ENCODE peak calls at places on chromosomes 4 and X, in ten cellular contexts. One of them, this sample, is unnamed.

GRCh38 chr4:112210777-112211176 is 20.8 kb upstream of the AP1AR start:
- DNase-seq in AG09309: no peak
- DNase-seq in MCF 10A: no peak
- DNase-seq in myocyte: no peak
- DNase-seq in upper lobe of right lung: no peak
- DNase-seq in iPS-NIHi11: no peak
- DNase-seq in activated CD8-positive, alpha-beta T cell treated with anti-CD3 and anti-CD28 coated beads for 36 hours: no peak
- DNase-seq in stimulated activated CD4-positive, alpha-beta T cell treated with anti-CD3 and anti-CD28 coated beads, Interleukin-2, amount 100 ng/mL, for 24 hours: no peak
- DNase-seq in activated CD8-positive, alpha-beta memory T cell treated with anti-CD3 and anti-CD28 coated beads for 24 hours: no peak
- DNase-seq in NCI-H1417 treated with DMSO at 0.1 percent for 48 hours: no peak
- DNase-seq in this sample: no peak

GRCh38 chrX:108216862-108217571 is 125.4 kb downstream of the ATG4A start:
- DNase-seq in AG09309: no peak
- DNase-seq in MCF 10A: no peak
- DNase-seq in myocyte: no peak
- DNase-seq in upper lobe of right lung: no peak
- DNase-seq in iPS-NIHi11: no peak
- DNase-seq in activated CD8-positive, alpha-beta T cell treated with anti-CD3 and anti-CD28 coated beads for 36 hours: no peak
- DNase-seq in stimulated activated CD4-positive, alpha-beta T cell treated with anti-CD3 and anti-CD28 coated beads, Interleukin-2, amount 100 ng/mL, for 24 hours: no peak
- DNase-seq in activated CD8-positive, alpha-beta memory T cell treated with anti-CD3 and anti-CD28 coated beads for 24 hours: no peak
- DNase-seq in NCI-H1417 treated with DMSO at 0.1 percent for 48 hours: no peak
- DNase-seq in this sample: no peak

GRCh38 chrX:103170216-103170615 is 44.7 kb upstream of the BEX4 start:
- DNase-seq in AG09309: no peak
- DNase-seq in MCF 10A: no peak
- DNase-seq in myocyte: no peak
- DNase-seq in upper lobe of right lung: no peak
- DNase-seq in iPS-NIHi11: no peak
- DNase-seq in activated CD8-positive, alpha-beta T cell treated with anti-CD3 and anti-CD28 coated beads for 36 hours: no peak
- DNase-seq in stimulated activated CD4-positive, alpha-beta T cell treated with anti-CD3 and anti-CD28 coated beads, Interleukin-2, amount 100 ng/mL, for 24 hours: no peak
- DNase-seq in activated CD8-positive, alpha-beta memory T cell treated with anti-CD3 and anti-CD28 coated beads for 24 hours: no peak
- DNase-seq in NCI-H1417 treated with DMSO at 0.1 percent for 48 hours: no peak
- DNase-seq in this sample: no peak

GRCh38 chr4:109412805-109413204 is 20.8 kb upstream of the SEC24B start:
- DNase-seq in AG09309: no peak
- DNase-seq in MCF 10A: no peak
- DNase-seq in myocyte: peak; percentile 13
- DNase-seq in upper lobe of right lung: no peak
- DNase-seq in iPS-NIHi11: no peak
- DNase-seq in activated CD8-positive, alpha-beta T cell treated with anti-CD3 and anti-CD28 coated beads for 36 hours: no peak
- DNase-seq in stimulated activated CD4-positive, alpha-beta T cell treated with anti-CD3 and anti-CD28 coated beads, Interleukin-2, amount 100 ng/mL, for 24 hours: no peak
- DNase-seq in activated CD8-positive, alpha-beta memory T cell treated with anti-CD3 and anti-CD28 coated beads for 24 hours: no peak
- DNase-seq in NCI-H1417 treated with DMSO at 0.1 percent for 48 hours: no peak
- DNase-seq in this sample: no peak

GRCh38 chr4:6568689-6569332 is 6.2 kb upstream of the MAN2B2 start:
- DNase-seq in AG09309: no peak
- DNase-seq in MCF 10A: peak; percentile 58
- DNase-seq in myocyte: peak; percentile 46
- DNase-seq in upper lobe of right lung: no peak
- DNase-seq in iPS-NIHi11: no peak
- DNase-seq in activated CD8-positive, alpha-beta T cell treated with anti-CD3 and anti-CD28 coated beads for 36 hours: no peak
- DNase-seq in stimulated activated CD4-positive, alpha-beta T cell treated with anti-CD3 and anti-CD28 coated beads, Interleukin-2, amount 100 ng/mL, for 24 hours: no peak
- DNase-seq in activated CD8-positive, alpha-beta memory T cell treated with anti-CD3 and anti-CD28 coated beads for 24 hours: no peak
- DNase-seq in NCI-H1417 treated with DMSO at 0.1 percent for 48 hours: no peak
- DNase-seq in this sample: no peak

GRCh38 chr4:578451-579443 is 2.7 kb upstream of the TMEM271 start:
- DNase-seq in AG09309: no peak
- DNase-seq in MCF 10A: no peak
- DNase-seq in myocyte: no peak
- DNase-seq in upper lobe of right lung: no peak
- DNase-seq in iPS-NIHi11: no peak
- DNase-seq in activated CD8-positive, alpha-beta T cell treated with anti-CD3 and anti-CD28 coated beads for 36 hours: no peak
- DNase-seq in stimulated activated CD4-positive, alpha-beta T cell treated with anti-CD3 and anti-CD28 coated beads, Interleukin-2, amount 100 ng/mL, for 24 hours: no peak
- DNase-seq in activated CD8-positive, alpha-beta memory T cell treated with anti-CD3 and anti-CD28 coated beads for 24 hours: peak; percentile 54
- DNase-seq in NCI-H1417 treated with DMSO at 0.1 percent for 48 hours: no peak
- DNase-seq in this sample: no peak

GRCh38 chr4:30116401-30116800 is 603.8 kb upstream of the PCDH7 start:
- DNase-seq in AG09309: no peak
- DNase-seq in MCF 10A: no peak
- DNase-seq in myocyte: no peak
- DNase-seq in upper lobe of right lung: no peak
- DNase-seq in iPS-NIHi11: no peak
- DNase-seq in activated CD8-positive, alpha-beta T cell treated with anti-CD3 and anti-CD28 coated beads for 36 hours: no peak
- DNase-seq in stimulated activated CD4-positive, alpha-beta T cell treated with anti-CD3 and anti-CD28 coated beads, Interleukin-2, amount 100 ng/mL, for 24 hours: no peak
- DNase-seq in activated CD8-positive, alpha-beta memory T cell treated with anti-CD3 and anti-CD28 coated beads for 24 hours: no peak
- DNase-seq in NCI-H1417 treated with DMSO at 0.1 percent for 48 hours: no peak
- DNase-seq in this sample: no peak

GRCh38 chrX:53071064-53071463 is 11.1 kb upstream of the TSPYL2 start:
- DNase-seq in AG09309: no peak
- DNase-seq in MCF 10A: no peak
- DNase-seq in myocyte: no peak
- DNase-seq in upper lobe of right lung: no peak
- DNase-seq in iPS-NIHi11: no peak
- DNase-seq in activated CD8-positive, alpha-beta T cell treated with anti-CD3 and anti-CD28 coated beads for 36 hours: no peak
- DNase-seq in stimulated activated CD4-positive, alpha-beta T cell treated with anti-CD3 and anti-CD28 coated beads, Interleukin-2, amount 100 ng/mL, for 24 hours: no peak
- DNase-seq in activated CD8-positive, alpha-beta memory T cell treated with anti-CD3 and anti-CD28 coated beads for 24 hours: peak; percentile 26
- DNase-seq in NCI-H1417 treated with DMSO at 0.1 percent for 48 hours: no peak
- DNase-seq in this sample: no peak

GRCh38 chr4:183197140-183197539 is 98.1 kb downstream of the WWC2 start:
- DNase-seq in AG09309: no peak
- DNase-seq in MCF 10A: no peak
- DNase-seq in myocyte: no peak
- DNase-seq in upper lobe of right lung: no peak
- DNase-seq in iPS-NIHi11: no peak
- DNase-seq in activated CD8-positive, alpha-beta T cell treated with anti-CD3 and anti-CD28 coated beads for 36 hours: no peak
- DNase-seq in stimulated activated CD4-positive, alpha-beta T cell treated with anti-CD3 and anti-CD28 coated beads, Interleukin-2, amount 100 ng/mL, for 24 hours: no peak
- DNase-seq in activated CD8-positive, alpha-beta memory T cell treated with anti-CD3 and anti-CD28 coated beads for 24 hours: no peak
- DNase-seq in NCI-H1417 treated with DMSO at 0.1 percent for 48 hours: no peak
- DNase-seq in this sample: no peak

GRCh38 chr4:80184791-80185756 is 12.2 kb upstream of the PRDM8 start:
- DNase-seq in AG09309: no peak
- DNase-seq in MCF 10A: no peak
- DNase-seq in myocyte: peak; percentile 75
- DNase-seq in upper lobe of right lung: no peak
- DNase-seq in iPS-NIHi11: no peak
- DNase-seq in activated CD8-positive, alpha-beta T cell treated with anti-CD3 and anti-CD28 coated beads for 36 hours: no peak
- DNase-seq in stimulated activated CD4-positive, alpha-beta T cell treated with anti-CD3 and anti-CD28 coated beads, Interleukin-2, amount 100 ng/mL, for 24 hours: peak; percentile 23
- DNase-seq in activated CD8-positive, alpha-beta memory T cell treated with anti-CD3 and anti-CD28 coated beads for 24 hours: peak; percentile 65
- DNase-seq in NCI-H1417 treated with DMSO at 0.1 percent for 48 hours: no peak
- DNase-seq in this sample: no peak

GRCh38 chr4:25531272-25531671 is 124.4 kb upstream of the SLC34A2 start:
- DNase-seq in AG09309: no peak
- DNase-seq in MCF 10A: no peak
- DNase-seq in myocyte: no peak
- DNase-seq in upper lobe of right lung: no peak
- DNase-seq in iPS-NIHi11: peak; percentile 26
- DNase-seq in activated CD8-positive, alpha-beta T cell treated with anti-CD3 and anti-CD28 coated beads for 36 hours: no peak
- DNase-seq in stimulated activated CD4-positive, alpha-beta T cell treated with anti-CD3 and anti-CD28 coated beads, Interleukin-2, amount 100 ng/mL, for 24 hours: no peak
- DNase-seq in activated CD8-positive, alpha-beta memory T cell treated with anti-CD3 and anti-CD28 coated beads for 24 hours: no peak
- DNase-seq in NCI-H1417 treated with DMSO at 0.1 percent for 48 hours: no peak
- DNase-seq in this sample: no peak

GRCh38 chr4:78610546-78611214 is 59.1 kb downstream of the ANXA3 start:
- DNase-seq in AG09309: no peak
- DNase-seq in MCF 10A: no peak
- DNase-seq in myocyte: peak; percentile 43
- DNase-seq in upper lobe of right lung: no peak
- DNase-seq in iPS-NIHi11: no peak
- DNase-seq in activated CD8-positive, alpha-beta T cell treated with anti-CD3 and anti-CD28 coated beads for 36 hours: no peak
- DNase-seq in stimulated activated CD4-positive, alpha-beta T cell treated with anti-CD3 and anti-CD28 coated beads, Interleukin-2, amount 100 ng/mL, for 24 hours: no peak
- DNase-seq in activated CD8-positive, alpha-beta memory T cell treated with anti-CD3 and anti-CD28 coated beads for 24 hours: no peak
- DNase-seq in NCI-H1417 treated with DMSO at 0.1 percent for 48 hours: no peak
- DNase-seq in this sample: no peak

GRCh38 chr4:154660052-154660451 is 47.6 kb upstream of the FGG start:
- DNase-seq in AG09309: no peak
- DNase-seq in MCF 10A: no peak
- DNase-seq in myocyte: no peak
- DNase-seq in upper lobe of right lung: no peak
- DNase-seq in iPS-NIHi11: no peak
- DNase-seq in activated CD8-positive, alpha-beta T cell treated with anti-CD3 and anti-CD28 coated beads for 36 hours: no peak
- DNase-seq in stimulated activated CD4-positive, alpha-beta T cell treated with anti-CD3 and anti-CD28 coated beads, Interleukin-2, amount 100 ng/mL, for 24 hours: no peak
- DNase-seq in activated CD8-positive, alpha-beta memory T cell treated with anti-CD3 and anti-CD28 coated beads for 24 hours: no peak
- DNase-seq in NCI-H1417 treated with DMSO at 0.1 percent for 48 hours: no peak
- DNase-seq in this sample: no peak

GRCh38 chrX:121064579-121064978 is 17.2 kb downstream of the GLUD2 start:
- DNase-seq in AG09309: no peak
- DNase-seq in MCF 10A: no peak
- DNase-seq in myocyte: no peak
- DNase-seq in upper lobe of right lung: no peak
- DNase-seq in iPS-NIHi11: no peak
- DNase-seq in activated CD8-positive, alpha-beta T cell treated with anti-CD3 and anti-CD28 coated beads for 36 hours: no peak
- DNase-seq in stimulated activated CD4-positive, alpha-beta T cell treated with anti-CD3 and anti-CD28 coated beads, Interleukin-2, amount 100 ng/mL, for 24 hours: no peak
- DNase-seq in activated CD8-positive, alpha-beta memory T cell treated with anti-CD3 and anti-CD28 coated beads for 24 hours: no peak
- DNase-seq in NCI-H1417 treated with DMSO at 0.1 percent for 48 hours: no peak
- DNase-seq in this sample: no peak

GRCh38 chr4:169013396-169013795 is 3.3 kb upstream of the CBR4 start:
- DNase-seq in AG09309: no peak
- DNase-seq in MCF 10A: no peak
- DNase-seq in myocyte: no peak
- DNase-seq in upper lobe of right lung: no peak
- DNase-seq in iPS-NIHi11: no peak
- DNase-seq in activated CD8-positive, alpha-beta T cell treated with anti-CD3 and anti-CD28 coated beads for 36 hours: no peak
- DNase-seq in stimulated activated CD4-positive, alpha-beta T cell treated with anti-CD3 and anti-CD28 coated beads, Interleukin-2, amount 100 ng/mL, for 24 hours: no peak
- DNase-seq in activated CD8-positive, alpha-beta memory T cell treated with anti-CD3 and anti-CD28 coated beads for 24 hours: no peak
- DNase-seq in NCI-H1417 treated with DMSO at 0.1 percent for 48 hours: no peak
- DNase-seq in this sample: no peak

GRCh38 chr4:140932646-140933045 is 176.5 kb upstream of the TBC1D9 start:
- DNase-seq in AG09309: no peak
- DNase-seq in MCF 10A: no peak
- DNase-seq in myocyte: no peak
- DNase-seq in upper lobe of right lung: no peak
- DNase-seq in iPS-NIHi11: no peak
- DNase-seq in activated CD8-positive, alpha-beta T cell treated with anti-CD3 and anti-CD28 coated beads for 36 hours: no peak
- DNase-seq in stimulated activated CD4-positive, alpha-beta T cell treated with anti-CD3 and anti-CD28 coated beads, Interleukin-2, amount 100 ng/mL, for 24 hours: no peak
- DNase-seq in activated CD8-positive, alpha-beta memory T cell treated with anti-CD3 and anti-CD28 coated beads for 24 hours: no peak
- DNase-seq in NCI-H1417 treated with DMSO at 0.1 percent for 48 hours: no peak
- DNase-seq in this sample: no peak

GRCh38 chr4:105092768-105093167 is 53.9 kb upstream of the TET2 start:
- DNase-seq in AG09309: no peak
- DNase-seq in MCF 10A: no peak
- DNase-seq in myocyte: no peak
- DNase-seq in upper lobe of right lung: no peak
- DNase-seq in iPS-NIHi11: no peak
- DNase-seq in activated CD8-positive, alpha-beta T cell treated with anti-CD3 and anti-CD28 coated beads for 36 hours: no peak
- DNase-seq in stimulated activated CD4-positive, alpha-beta T cell treated with anti-CD3 and anti-CD28 coated beads, Interleukin-2, amount 100 ng/mL, for 24 hours: no peak
- DNase-seq in activated CD8-positive, alpha-beta memory T cell treated with anti-CD3 and anti-CD28 coated beads for 24 hours: no peak
- DNase-seq in NCI-H1417 treated with DMSO at 0.1 percent for 48 hours: no peak
- DNase-seq in this sample: no peak

GRCh38 chrX:119758682-119759332 is 419 bp downstream of the SOWAHD start:
- DNase-seq in AG09309: no peak
- DNase-seq in MCF 10A: no peak
- DNase-seq in myocyte: peak; percentile 24
- DNase-seq in upper lobe of right lung: no peak
- DNase-seq in iPS-NIHi11: peak; percentile 39
- DNase-seq in activated CD8-positive, alpha-beta T cell treated with anti-CD3 and anti-CD28 coated beads for 36 hours: peak; percentile 31
- DNase-seq in stimulated activated CD4-positive, alpha-beta T cell treated with anti-CD3 and anti-CD28 coated beads, Interleukin-2, amount 100 ng/mL, for 24 hours: peak; percentile 45
- DNase-seq in activated CD8-positive, alpha-beta memory T cell treated with anti-CD3 and anti-CD28 coated beads for 24 hours: peak; percentile 67
- DNase-seq in NCI-H1417 treated with DMSO at 0.1 percent for 48 hours: no peak
- DNase-seq in this sample: peak; percentile 58

GRCh38 chr4:2256156-2256731 is 5.7 kb downstream of the MXD4 start:
- DNase-seq in AG09309: no peak
- DNase-seq in MCF 10A: peak; percentile 66
- DNase-seq in myocyte: no peak
- DNase-seq in upper lobe of right lung: peak; percentile 66
- DNase-seq in iPS-NIHi11: peak; percentile 3
- DNase-seq in activated CD8-positive, alpha-beta T cell treated with anti-CD3 and anti-CD28 coated beads for 36 hours: no peak
- DNase-seq in stimulated activated CD4-positive, alpha-beta T cell treated with anti-CD3 and anti-CD28 coated beads, Interleukin-2, amount 100 ng/mL, for 24 hours: no peak
- DNase-seq in activated CD8-positive, alpha-beta memory T cell treated with anti-CD3 and anti-CD28 coated beads for 24 hours: peak; percentile 47
- DNase-seq in NCI-H1417 treated with DMSO at 0.1 percent for 48 hours: no peak
- DNase-seq in this sample: no peak

GRCh38 chr4:97646997-97647396 is 496.3 kb downstream of the STPG2 start:
- DNase-seq in AG09309: no peak
- DNase-seq in MCF 10A: peak; percentile 31
- DNase-seq in myocyte: peak; percentile 6
- DNase-seq in upper lobe of right lung: no peak
- DNase-seq in iPS-NIHi11: no peak
- DNase-seq in activated CD8-positive, alpha-beta T cell treated with anti-CD3 and anti-CD28 coated beads for 36 hours: no peak
- DNase-seq in stimulated activated CD4-positive, alpha-beta T cell treated with anti-CD3 and anti-CD28 coated beads, Interleukin-2, amount 100 ng/mL, for 24 hours: no peak
- DNase-seq in activated CD8-positive, alpha-beta memory T cell treated with anti-CD3 and anti-CD28 coated beads for 24 hours: no peak
- DNase-seq in NCI-H1417 treated with DMSO at 0.1 percent for 48 hours: no peak
- DNase-seq in this sample: no peak

GRCh38 chrX:72094894-72095293 is 36.8 kb downstream of the RTL5 start:
- DNase-seq in AG09309: no peak
- DNase-seq in MCF 10A: no peak
- DNase-seq in myocyte: peak; percentile 3
- DNase-seq in upper lobe of right lung: no peak
- DNase-seq in iPS-NIHi11: peak; percentile 37
- DNase-seq in activated CD8-positive, alpha-beta T cell treated with anti-CD3 and anti-CD28 coated beads for 36 hours: peak; percentile 59
- DNase-seq in stimulated activated CD4-positive, alpha-beta T cell treated with anti-CD3 and anti-CD28 coated beads, Interleukin-2, amount 100 ng/mL, for 24 hours: peak; percentile 34
- DNase-seq in activated CD8-positive, alpha-beta memory T cell treated with anti-CD3 and anti-CD28 coated beads for 24 hours: no peak
- DNase-seq in NCI-H1417 treated with DMSO at 0.1 percent for 48 hours: no peak
- DNase-seq in this sample: peak; percentile 45

GRCh38 chr4:155766544-155766943 is 7.7 kb downstream of the GUCY1B1 start:
- DNase-seq in AG09309: no peak
- DNase-seq in MCF 10A: no peak
- DNase-seq in myocyte: no peak
- DNase-seq in upper lobe of right lung: no peak
- DNase-seq in iPS-NIHi11: no peak
- DNase-seq in activated CD8-positive, alpha-beta T cell treated with anti-CD3 and anti-CD28 coated beads for 36 hours: no peak
- DNase-seq in stimulated activated CD4-positive, alpha-beta T cell treated with anti-CD3 and anti-CD28 coated beads, Interleukin-2, amount 100 ng/mL, for 24 hours: no peak
- DNase-seq in activated CD8-positive, alpha-beta memory T cell treated with anti-CD3 and anti-CD28 coated beads for 24 hours: no peak
- DNase-seq in NCI-H1417 treated with DMSO at 0.1 percent for 48 hours: no peak
- DNase-seq in this sample: no peak

GRCh38 chr4:31538877-31539276 is 818.7 kb downstream of the PCDH7 start:
- DNase-seq in AG09309: no peak
- DNase-seq in MCF 10A: no peak
- DNase-seq in myocyte: no peak
- DNase-seq in upper lobe of right lung: no peak
- DNase-seq in iPS-NIHi11: no peak
- DNase-seq in activated CD8-positive, alpha-beta T cell treated with anti-CD3 and anti-CD28 coated beads for 36 hours: no peak
- DNase-seq in stimulated activated CD4-positive, alpha-beta T cell treated with anti-CD3 and anti-CD28 coated beads, Interleukin-2, amount 100 ng/mL, for 24 hours: no peak
- DNase-seq in activated CD8-positive, alpha-beta memory T cell treated with anti-CD3 and anti-CD28 coated beads for 24 hours: no peak
- DNase-seq in NCI-H1417 treated with DMSO at 0.1 percent for 48 hours: no peak
- DNase-seq in this sample: no peak

GRCh38 chrX:148538582-148538981 is 38.2 kb downstream of the AFF2 start:
- DNase-seq in AG09309: no peak
- DNase-seq in MCF 10A: no peak
- DNase-seq in myocyte: no peak
- DNase-seq in upper lobe of right lung: no peak
- DNase-seq in iPS-NIHi11: no peak
- DNase-seq in activated CD8-positive, alpha-beta T cell treated with anti-CD3 and anti-CD28 coated beads for 36 hours: no peak
- DNase-seq in stimulated activated CD4-positive, alpha-beta T cell treated with anti-CD3 and anti-CD28 coated beads, Interleukin-2, amount 100 ng/mL, for 24 hours: no peak
- DNase-seq in activated CD8-positive, alpha-beta memory T cell treated with anti-CD3 and anti-CD28 coated beads for 24 hours: no peak
- DNase-seq in NCI-H1417 treated with DMSO at 0.1 percent for 48 hours: no peak
- DNase-seq in this sample: no peak

GRCh38 chrX:54357414-54358377 is at the start of gene WNK3:
- DNase-seq in AG09309: no peak
- DNase-seq in MCF 10A: peak; percentile 6
- DNase-seq in myocyte: peak; percentile 1
- DNase-seq in upper lobe of right lung: peak; percentile 81
- DNase-seq in iPS-NIHi11: peak; percentile 79
- DNase-seq in activated CD8-positive, alpha-beta T cell treated with anti-CD3 and anti-CD28 coated beads for 36 hours: peak; percentile 46
- DNase-seq in stimulated activated CD4-positive, alpha-beta T cell treated with anti-CD3 and anti-CD28 coated beads, Interleukin-2, amount 100 ng/mL, for 24 hours: peak; percentile 57
- DNase-seq in activated CD8-positive, alpha-beta memory T cell treated with anti-CD3 and anti-CD28 coated beads for 24 hours: peak; percentile 68
- DNase-seq in NCI-H1417 treated with DMSO at 0.1 percent for 48 hours: peak; percentile 32
- DNase-seq in this sample: peak; percentile 56

GRCh38 chr4:188138227-188138626 is 1.0 kb upstream of the TRIML1 start:
- DNase-seq in AG09309: no peak
- DNase-seq in MCF 10A: no peak
- DNase-seq in myocyte: no peak
- DNase-seq in upper lobe of right lung: no peak
- DNase-seq in iPS-NIHi11: no peak
- DNase-seq in activated CD8-positive, alpha-beta T cell treated with anti-CD3 and anti-CD28 coated beads for 36 hours: no peak
- DNase-seq in stimulated activated CD4-positive, alpha-beta T cell treated with anti-CD3 and anti-CD28 coated beads, Interleukin-2, amount 100 ng/mL, for 24 hours: no peak
- DNase-seq in activated CD8-positive, alpha-beta memory T cell treated with anti-CD3 and anti-CD28 coated beads for 24 hours: no peak
- DNase-seq in NCI-H1417 treated with DMSO at 0.1 percent for 48 hours: no peak
- DNase-seq in this sample: no peak

GRCh38 chr4:70392057-70392776 is 5.5 kb upstream of the OPRPN start:
- DNase-seq in AG09309: no peak
- DNase-seq in MCF 10A: no peak
- DNase-seq in myocyte: no peak
- DNase-seq in upper lobe of right lung: no peak
- DNase-seq in iPS-NIHi11: no peak
- DNase-seq in activated CD8-positive, alpha-beta T cell treated with anti-CD3 and anti-CD28 coated beads for 36 hours: no peak
- DNase-seq in stimulated activated CD4-positive, alpha-beta T cell treated with anti-CD3 and anti-CD28 coated beads, Interleukin-2, amount 100 ng/mL, for 24 hours: no peak
- DNase-seq in activated CD8-positive, alpha-beta memory T cell treated with anti-CD3 and anti-CD28 coated beads for 24 hours: no peak
- DNase-seq in NCI-H1417 treated with DMSO at 0.1 percent for 48 hours: no peak
- DNase-seq in this sample: no peak

GRCh38 chrX:45801554-45801953 is 600.9 kb upstream of the DIPK2B start:
- DNase-seq in AG09309: no peak
- DNase-seq in MCF 10A: peak; percentile 66
- DNase-seq in myocyte: peak; percentile 56
- DNase-seq in upper lobe of right lung: no peak
- DNase-seq in iPS-NIHi11: no peak
- DNase-seq in activated CD8-positive, alpha-beta T cell treated with anti-CD3 and anti-CD28 coated beads for 36 hours: no peak
- DNase-seq in stimulated activated CD4-positive, alpha-beta T cell treated with anti-CD3 and anti-CD28 coated beads, Interleukin-2, amount 100 ng/mL, for 24 hours: no peak
- DNase-seq in activated CD8-positive, alpha-beta memory T cell treated with anti-CD3 and anti-CD28 coated beads for 24 hours: no peak
- DNase-seq in NCI-H1417 treated with DMSO at 0.1 percent for 48 hours: no peak
- DNase-seq in this sample: no peak